ENCODE peak calls at places on chromosomes 7 and 10, in ten cellular contexts. H is A549; A is heart right ventricle; D is NCI-H748 treated with DMSO at 0.1 percent for 48 hours; R is endothelial cell; J is nephron progenitor cell; E is activated naive CD4-positive, alpha-beta T cell treated with anti-CD3 and anti-CD28 coated beads, Interleukin-2, amount 10 ng/mL, durations not matched to agents 7 days and 5 days; O is activated T-helper 1 cell treated with anti-CD3 and anti-CD28 coated beads, Interleukin-2, amount 50 U/mL, for 16 hours; I is fibroblast of pulmonary artery; G is AG08395. C is an unnamed sample.
A peak's percentile ranks its signal among the peaks of the same experiment; 100 is the strongest.

GRCh38 chr10:112721080-112721698 is 228.9 kb upstream of the TCF7L2 start:
- DNase-seq in H (peak; percentile 69), A (peak; percentile 34), D (peak; percentile 28), R (peak; percentile 30), J (peak; percentile 7), E (no peak), O (no peak), I (peak; percentile 71), G (peak; percentile 47), C (no peak)

GRCh38 chr10:88908194-88908593 is 28.1 kb downstream of the STAMBPL1 start:
- DNase-seq in H (no peak), A (no peak), D (no peak), R (no peak), J (no peak), E (no peak), O (no peak), I (no peak), G (no peak), C (no peak)

GRCh38 chr7:151023211-151023610 is 1.1 kb downstream of the ATG9B start:
- DNase-seq in H (no peak), A (no peak), D (no peak), R (no peak), J (no peak), E (no peak), O (no peak), I (no peak), G (no peak), C (no peak)

GRCh38 chr7:104629393-104629792 is 301.0 kb downstream of the LHFPL3 start:
- DNase-seq in H (no peak), A (no peak), D (no peak), R (no peak), J (no peak), E (no peak), O (no peak), I (no peak), G (no peak), C (no peak)

GRCh38 chr10:79022565-79023488 is 45.9 kb upstream of the ZMIZ1 start:
- DNase-seq in H (peak; percentile 57), A (peak; percentile 70), D (no peak), R (no peak), J (peak; percentile 21), E (no peak), O (no peak), I (peak; percentile 67), G (no peak), C (no peak)

GRCh38 chr10:71234970-71235681 is 22.8 kb downstream of the UNC5B start:
- DNase-seq in H (no peak), A (peak; percentile 74), D (no peak), R (no peak), J (peak; percentile 43), E (no peak), O (no peak), I (peak; percentile 85), G (peak; percentile 88), C (no peak)

GRCh38 chr7:761631-762030 is 34.5 kb upstream of the PRKAR1B start:
- DNase-seq in H (no peak), A (no peak), D (no peak), R (no peak), J (no peak), E (no peak), O (no peak), I (no peak), G (no peak), C (no peak)

GRCh38 chr10:101879456-101880189 is 36.0 kb upstream of the KCNIP2 start:
- DNase-seq in H (no peak), A (no peak), D (no peak), R (no peak), J (no peak), E (no peak), O (no peak), I (peak; percentile 46), G (no peak), C (no peak)

GRCh38 chr10:21406595-21407218 is 118.8 kb downstream of the SKIDA1 start:
- DNase-seq in H (no peak), A (peak; percentile 8), D (no peak), R (no peak), J (no peak), E (no peak), O (no peak), I (peak; percentile 69), G (peak; percentile 24), C (no peak)

GRCh38 chr10:33869089-33869488 is 534.6 kb upstream of the NRP1 start:
- DNase-seq in H (no peak), A (peak; percentile 10), D (no peak), R (no peak), J (no peak), E (no peak), O (no peak), I (no peak), G (no peak), C (no peak)

GRCh38 chr7:130962109-130962508 is 228.1 kb upstream of the KLF14 start:
- DNase-seq in H (no peak), A (no peak), D (no peak), R (no peak), J (no peak), E (no peak), O (no peak), I (no peak), G (no peak), C (no peak)

GRCh38 chr10:36725581-36726520 is 399.5 kb upstream of the ANKRD30A start:
- DNase-seq in H (peak; percentile 44), A (peak; percentile 25), D (peak; percentile 78), R (peak; percentile 38), J (peak; percentile 57), E (no peak), O (no peak), I (peak; percentile 67), G (peak; percentile 78), C (no peak)

GRCh38 chr10:72068901-72069446 is 19.4 kb downstream of the SPOCK2 start:
- DNase-seq in H (no peak), A (no peak), D (no peak), R (no peak), J (no peak), E (no peak), O (no peak), I (no peak), G (no peak), C (no peak)

GRCh38 chr7:80136276-80137045 is 1.8 kb downstream of the GNAI1 start:
- DNase-seq in H (no peak), A (no peak), D (peak; percentile 10), R (no peak), J (no peak), E (no peak), O (no peak), I (peak; percentile 34), G (peak; percentile 36), C (peak; percentile 55)

GRCh38 chr7:133934974-133935330 is 192.2 kb upstream of the LRGUK start:
- DNase-seq in H (no peak), A (no peak), D (no peak), R (no peak), J (no peak), E (no peak), O (no peak), I (no peak), G (peak; percentile 8), C (no peak)

GRCh38 chr7:54664235-54665228 is 94.5 kb downstream of the SEC61G start:
- DNase-seq in H (peak; percentile 67), A (peak; percentile 12), D (peak; percentile 53), R (peak; percentile 83), J (peak; percentile 85), E (no peak), O (no peak), I (peak; percentile 1), G (peak; percentile 44), C (peak; percentile 7)

GRCh38 chr7:27774717-27775328 is 34.9 kb downstream of the TAX1BP1 start:
- DNase-seq in H (no peak), A (no peak), D (no peak), R (no peak), J (no peak), E (no peak), O (no peak), I (peak; percentile 75), G (peak; percentile 19), C (no peak)

GRCh38 chr7:25171071-25171470 is 46.0 kb upstream of the CYCS start:
- DNase-seq in H (no peak), A (no peak), D (no peak), R (no peak), J (no peak), E (no peak), O (no peak), I (no peak), G (no peak), C (no peak)

GRCh38 chr10:5775705-5776104 is 37.5 kb downstream of the GDI2 start:
- DNase-seq in H (no peak), A (no peak), D (no peak), R (no peak), J (no peak), E (peak; percentile 90), O (peak; percentile 66), I (no peak), G (no peak), C (no peak)

GRCh38 chr7:6161463-6162330 is 110.7 kb downstream of the CYTH3 start:
- DNase-seq in H (no peak), A (no peak), D (no peak), R (no peak), J (no peak), E (no peak), O (no peak), I (no peak), G (no peak), C (no peak)

GRCh38 chr7:143507094-143507518 is 29.4 kb downstream of the TAS2R41 start:
- DNase-seq in H (no peak), A (no peak), D (no peak), R (no peak), J (no peak), E (no peak), O (no peak), I (no peak), G (no peak), C (no peak)

GRCh38 chr7:29454899-29455451 is 108.7 kb upstream of the PRR15 start:
- DNase-seq in H (no peak), A (no peak), D (no peak), R (no peak), J (no peak), E (no peak), O (no peak), I (no peak), G (no peak), C (no peak)

GRCh38 chr7:36188266-36188665 is 35.2 kb downstream of the EEPD1 start:
- DNase-seq in H (no peak), A (no peak), D (no peak), R (no peak), J (peak; percentile 44), E (no peak), O (no peak), I (no peak), G (no peak), C (no peak)

GRCh38 chr7:89012016-89012415 is 216.5 kb upstream of the TEX47 start:
- DNase-seq in H (no peak), A (no peak), D (no peak), R (no peak), J (no peak), E (no peak), O (no peak), I (no peak), G (no peak), C (no peak)

GRCh38 chr10:6305762-6306321 is 103.1 kb downstream of the PFKFB3 start:
- DNase-seq in H (no peak), A (no peak), D (no peak), R (no peak), J (no peak), E (no peak), O (no peak), I (no peak), G (no peak), C (no peak)

GRCh38 chr7:25952277-25953057 is 199.5 kb upstream of the NFE2L3 start:
- DNase-seq in H (no peak), A (no peak), D (peak; percentile 54), R (no peak), J (peak; percentile 16), E (no peak), O (no peak), I (no peak), G (no peak), C (peak; percentile 91)

GRCh38 chr7:133853706-133854276 is 273.3 kb upstream of the LRGUK start:
- DNase-seq in H (peak; percentile 50), A (no peak), D (peak; percentile 66), R (peak; percentile 34), J (peak; percentile 20), E (peak; percentile 34), O (no peak), I (peak; percentile 69), G (peak; percentile 60), C (peak; percentile 39)

GRCh38 chr10:81874878-81875679 is at the start of gene NRG3:
- DNase-seq in H (no peak), A (no peak), D (no peak), R (peak; percentile 49), J (peak; percentile 68), E (peak; percentile 19), O (no peak), I (no peak), G (no peak), C (no peak)

C was measured in NCI-H2227 treated with DMSO at 0.1 percent for 48 hours.